ENCODE peak calls at places on chromosomes 11 and 22, in seven cellular contexts. D is stimulated activated CD8-positive, alpha-beta memory T cell treated with anti-CD3 and anti-CD28 coated beads, Interleukin-12 subunit alpha, Interleukin-12 subunit beta, amount 100 ng/mL, for 4 hours; R is cardiac muscle cell; Q is activated naive CD4-positive, alpha-beta T cell; V is omental fat pad; J is NCI-H2107; B is heart left ventricle. G is an unnamed sample.

GRCh38 chr22:35231585-35232084 is 25.7 kb upstream of the HMGXB4 start:
- DNase-seq in J (peak; percentile 14), B (peak; percentile 32), V (peak; percentile 41), R (peak; percentile 76), Q (peak; percentile 20), D (peak; percentile 25), G (peak; percentile 82)

GRCh38 chr11:60912851-60913550 is 957 bp upstream of the TMEM109 start:
- DNase-seq in B (no peak), R (no peak), J (no peak), Q (no peak), D (no peak), V (no peak), G (no peak)

GRCh38 chr11:43268161-43268560 is 43.6 kb upstream of the API5 start:
- DNase-seq in Q (no peak), V (no peak), R (no peak), B (peak; percentile 69), D (no peak), J (no peak), G (no peak)

GRCh38 chr11:64103377-64103985 is 62.4 kb downstream of the MACROD1 start:
- DNase-seq in R (no peak), D (no peak), Q (no peak), V (no peak), B (no peak), J (no peak), G (no peak)

GRCh38 chr11:39570526-39570925 is 1888.9 kb downstream of the LRRC4C start:
- DNase-seq in B (no peak), R (no peak), V (no peak), Q (no peak), J (no peak), D (no peak), G (no peak)

GRCh38 chr22:47631571-47632102 is 869.2 kb downstream of the TBC1D22A start:
- DNase-seq in V (no peak), D (no peak), Q (no peak), B (no peak), J (no peak), R (no peak), G (peak; percentile 95)

GRCh38 chr11:57072640-57073039 is 83.9 kb downstream of the OR5AK2 start:
- DNase-seq in B (no peak), V (no peak), R (peak; percentile 96), Q (no peak), J (no peak), D (no peak), G (no peak)

GRCh38 chr11:130470832-130471706 is 22.6 kb downstream of the ADAMTS15 start:
- DNase-seq in R (no peak), B (no peak), D (no peak), Q (no peak), J (no peak), V (no peak), G (no peak)

GRCh38 chr22:19522190-19522880 is 1.9 kb downstream of the CLDN5 start:
- DNase-seq in D (no peak), Q (no peak), R (no peak), B (peak; percentile 69), V (no peak), J (peak; percentile 43), G (no peak)

GRCh38 chr11:123194308-123195181 is 503 bp downstream of the CLMP start:
- DNase-seq in Q (no peak), R (peak; percentile 45), B (no peak), D (no peak), J (no peak), V (no peak), G (peak; percentile 53)

GRCh38 chr11:73228268-73229134 is 10.4 kb downstream of the P2RY2 start:
- DNase-seq in R (no peak), Q (no peak), V (no peak), B (no peak), J (no peak), D (no peak), G (no peak)

GRCh38 chr22:43505896-43506295 is 94.1 kb downstream of the MPPED1 start:
- DNase-seq in D (no peak), Q (no peak), B (no peak), R (no peak), J (no peak), V (no peak), G (no peak)

GRCh38 chr11:125342281-125342980 is 153.6 kb downstream of the FEZ1 start:
- DNase-seq in D (no peak), V (no peak), Q (no peak), J (no peak), R (no peak), B (no peak), G (no peak)

GRCh38 chr11:17313349-17314231 is 37.1 kb downstream of the NUCB2 start:
- DNase-seq in J (no peak), D (no peak), V (no peak), Q (no peak), R (no peak), B (no peak), G (no peak)

GRCh38 chr11:131370090-131370751 is at the start of gene NTM:
- DNase-seq in J (no peak), D (no peak), R (peak; percentile 82), Q (no peak), B (peak; percentile 61), V (peak; percentile 37), G (peak; percentile 60)

GRCh38 chr22:46547179-46547882 is 9.9 kb upstream of the CELSR1 start:
- DNase-seq in J (no peak), D (no peak), B (peak; percentile 76), V (no peak), Q (no peak), R (peak; percentile 72), G (peak; percentile 81)

GRCh38 chr11:19400296-19400695 is 159.6 kb upstream of the E2F8 start:
- DNase-seq in D (no peak), V (no peak), R (no peak), B (no peak), Q (no peak), J (no peak), G (no peak)

GRCh38 chr22:39471421-39472141 is 14.8 kb downstream of the MGAT3 start:
- DNase-seq in D (no peak), J (no peak), V (no peak), B (peak; percentile 74), Q (no peak), R (peak; percentile 93), G (peak; percentile 78)

GRCh38 chr11:125063429-125064043 is 431 bp downstream of the SLC37A2 start:
- DNase-seq in Q (no peak), R (no peak), J (no peak), B (no peak), V (no peak), D (no peak), G (peak; percentile 28)

GRCh38 chr11:61621917-61622585 is 41.2 kb upstream of the SYT7 start:
- DNase-seq in J (no peak), B (no peak), R (no peak), Q (no peak), V (no peak), D (no peak), G (no peak)

GRCh38 chr22:48096846-48097665 is 1334.6 kb downstream of the TBC1D22A start:
- DNase-seq in J (no peak), R (no peak), Q (no peak), V (no peak), D (no peak), B (no peak), G (no peak)

GRCh38 chr11:125871391-125872137 is 15.9 kb upstream of the HYLS1 start:
- DNase-seq in V (peak; percentile 24), J (no peak), Q (no peak), R (peak; percentile 71), B (no peak), D (no peak), G (no peak)

GRCh38 chr11:109865558-109866186 is 227.5 kb upstream of the ZC3H12C start:
- DNase-seq in V (no peak), R (no peak), J (peak; percentile 2), B (peak; percentile 37), D (no peak), Q (no peak), G (no peak)

GRCh38 chr11:22432331-22433065 is 94.3 kb downstream of the SLC17A6 start:
- DNase-seq in D (no peak), J (peak; percentile 84), B (peak; percentile 62), Q (no peak), V (no peak), R (peak; percentile 83), G (peak; percentile 19)

GRCh38 chr22:38952382-38952993 is 4.9 kb upstream of the APOBEC3A start:
- DNase-seq in V (no peak), Q (no peak), R (no peak), B (no peak), J (no peak), D (no peak), G (no peak)

GRCh38 chr22:37907036-37907954 is 1.2 kb downstream of the MICALL1 start:
- DNase-seq in Q (no peak), R (peak; percentile 26), J (no peak), D (no peak), V (no peak), B (no peak), G (peak; percentile 36)

G was measured in Daoy.